ENCODE peak calls at places on chromosomes 6 and 20, in eight cellular contexts. X is DND-41, A is AG09309, Q is pancreas, C is body of pancreas, O is foreskin fibroblast, D is epithelial cell of esophagus, G is lung. V is an unnamed sample.

GRCh38 chr20:58892126-58892931 is 39.8 kb downstream of the GNAS start:
- DNase-seq in X (peak), A (no peak), Q (peak), C (peak), O (peak), D (peak), G (peak), V (no peak)

GRCh38 chr20:25273541-25274358 is 25.9 kb downstream of the PYGB start:
- DNase-seq in X (no peak), A (no peak), Q (peak), C (no peak), O (no peak), D (no peak), G (no peak), V (no peak)

GRCh38 chr6:136749359-136749758 is 42.9 kb downstream of the MAP3K5 start:
- DNase-seq in X (no peak), A (no peak), Q (no peak), C (no peak), O (no peak), D (no peak), G (no peak), V (no peak)

GRCh38 chr6:167954151-167954550 is 43.3 kb upstream of the KIF25 start:
- DNase-seq in X (no peak), A (no peak), Q (no peak), C (no peak), O (no peak), D (no peak), G (no peak), V (no peak)

GRCh38 chr20:49685809-49686208 is 27.9 kb downstream of the B4GALT5 start:
- DNase-seq in X (no peak), A (peak), Q (no peak), C (no peak), O (peak), D (peak), G (no peak), V (no peak)

GRCh38 chr6:12815884-12816600 is 99.5 kb downstream of the PHACTR1 start:
- DNase-seq in X (no peak), A (no peak), Q (no peak), C (no peak), O (no peak), D (no peak), G (no peak), V (no peak)

GRCh38 chr6:146856296-146856695 is 257.5 kb downstream of the ADGB start:
- DNase-seq in X (no peak), A (no peak), Q (no peak), C (no peak), O (no peak), D (no peak), G (no peak), V (no peak)

GRCh38 chr20:235891-236290 is 8.8 kb downstream of the DEFB129 start:
- DNase-seq in X (no peak), A (no peak), Q (no peak), C (no peak), O (peak), D (peak), G (no peak), V (no peak)

GRCh38 chr20:818001-818664 is 15.4 kb upstream of the FAM110A start:
- DNase-seq in X (no peak), A (no peak), Q (no peak), C (no peak), O (no peak), D (peak), G (no peak), V (no peak)

GRCh38 chr20:21719592-21720214 is 14.2 kb downstream of the PAX1 start:
- DNase-seq in X (peak), A (peak), Q (peak), C (peak), O (peak), D (peak), G (peak), V (peak)

GRCh38 chr6:166572370-166573261 is 13.9 kb downstream of the RAMACL start:
- DNase-seq in X (no peak), A (no peak), Q (no peak), C (no peak), O (peak), D (peak), G (peak), V (no peak)

GRCh38 chr6:34934516-34934915 is 45.5 kb downstream of the ANKS1A start:
- DNase-seq in X (no peak), A (no peak), Q (peak), C (peak), O (peak), D (peak), G (peak), V (no peak)

DNA sequence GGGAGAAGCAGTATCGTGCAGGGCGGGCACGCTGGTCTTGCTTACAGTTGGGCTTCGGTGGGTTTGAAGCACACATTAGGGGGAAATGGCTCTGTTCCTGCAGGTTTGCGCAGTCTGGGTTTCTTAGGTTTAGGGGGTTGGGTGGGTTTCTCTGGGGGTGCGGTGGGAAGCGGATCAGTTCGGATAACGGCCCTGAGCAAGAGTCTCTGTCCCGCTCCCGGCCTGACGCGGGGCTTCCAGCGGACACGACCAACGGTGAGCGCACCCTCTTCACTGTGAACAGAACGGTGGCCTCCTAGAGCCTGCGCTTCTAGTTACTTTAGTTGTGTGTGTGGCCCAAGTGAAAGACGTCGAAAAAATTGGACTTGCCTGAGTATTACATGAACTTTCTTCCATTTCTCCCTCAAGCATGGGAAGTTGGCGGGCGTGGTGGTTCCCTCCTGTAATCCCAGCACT is 635 bp upstream of the ELOVL2 start:
- DNase-seq in X (no peak), A (no peak), Q (no peak), C (no peak), O (no peak), D (no peak), G (no peak), V (no peak)
- TF ChIP-seq CTCF in X (no peak), A (no peak), Q (no peak), C (no peak), O (no peak), D (no peak), G (no peak), V (no peak)

GRCh38 chr20:20019123-20019522 is 2.0 kb downstream of the NAA20 start:
- DNase-seq in X (no peak), A (no peak), Q (no peak), C (no peak), O (no peak), D (peak), G (no peak), V (no peak)
- H3K4me3 ChIP-seq in X (peak), A (no peak), Q (no peak), C (no peak), O (no peak), D (no peak), G (no peak), V (no peak)

GRCh38 chr6:169008641-169009040 is 245.0 kb downstream of the THBS2 start:
- DNase-seq in X (no peak), A (no peak), Q (no peak), C (no peak), O (no peak), D (no peak), G (no peak), V (no peak)
- TF ChIP-seq CTCF in X (no peak), A (no peak), Q (no peak), C (no peak), O (no peak), D (no peak), G (no peak), V (peak)

DNA sequence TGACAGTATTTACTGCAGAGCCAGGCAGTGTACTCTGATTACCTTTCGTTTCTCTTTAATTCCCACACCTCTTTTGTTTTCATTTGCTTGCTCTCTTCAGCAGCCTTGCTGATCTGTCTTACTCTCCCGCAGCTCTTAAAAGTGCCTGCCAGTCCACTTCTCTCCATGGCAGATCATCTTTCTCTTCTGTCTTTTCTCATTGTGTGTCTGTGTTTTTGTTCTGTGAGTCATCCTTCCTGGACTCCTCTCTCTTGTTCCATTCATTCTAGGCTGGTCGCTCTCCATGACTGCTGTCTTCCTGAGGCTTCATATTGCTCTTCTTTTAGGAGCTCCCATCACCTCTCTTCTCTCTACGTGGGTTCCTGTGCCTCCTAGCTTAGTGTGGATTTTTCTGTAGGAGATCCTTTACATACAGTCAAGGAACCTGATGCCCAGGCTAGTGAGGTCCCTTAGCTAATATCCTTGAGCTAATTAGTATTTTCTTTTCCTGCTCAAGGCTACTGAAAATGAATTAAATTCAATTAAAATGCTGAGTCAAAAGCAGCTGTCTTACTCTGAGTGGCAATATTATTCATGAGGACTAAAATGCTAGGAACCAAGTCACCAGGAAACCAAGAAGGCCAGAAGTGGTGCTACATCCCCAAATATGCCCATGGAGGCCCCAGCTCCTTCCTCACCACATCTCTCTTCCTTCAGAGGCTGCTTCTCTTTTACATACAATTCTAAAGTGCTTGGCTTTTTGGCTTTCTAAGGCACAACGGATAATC is 86.1 kb downstream of the SLX4IP start:
- DNase-seq in X (no peak), A (no peak), Q (no peak), C (no peak), O (peak), D (peak), G (no peak), V (peak)
- H3K4me3 ChIP-seq in X (no peak), A (no peak), Q (no peak), C (no peak), O (no peak), D (no peak), G (no peak), V (no peak)

GRCh38 chr6:120279706-120280105 is 930.1 kb upstream of the MAN1A1 start:
- DNase-seq in X (no peak), A (no peak), Q (no peak), C (no peak), O (no peak), D (no peak), G (no peak), V (no peak)

GRCh38 chr6:120272038-120272437 is 922.5 kb upstream of the MAN1A1 start:
- DNase-seq in X (no peak), A (no peak), Q (no peak), C (no peak), O (no peak), D (no peak), G (no peak), V (no peak)

DNA sequence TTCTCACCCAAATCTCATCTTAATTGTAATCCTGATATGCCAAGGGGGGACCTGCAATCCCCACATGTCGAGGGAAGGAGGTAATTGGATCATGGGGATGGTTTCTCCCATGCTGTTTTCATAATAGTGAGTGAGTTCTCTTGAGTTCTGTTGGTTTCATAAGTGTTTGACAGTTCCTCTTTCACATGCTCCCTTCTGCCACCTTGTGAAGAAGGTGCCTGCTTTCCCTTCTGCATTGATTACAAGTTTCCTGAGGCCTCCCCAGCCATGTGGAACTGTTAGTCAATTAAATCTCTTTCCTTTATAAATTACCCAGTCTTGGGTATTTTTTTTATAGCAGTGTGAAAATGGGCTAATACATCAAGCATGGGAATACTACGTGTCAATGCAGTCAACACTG is 925.0 kb upstream of the MAN1A1 start:
- DNase-seq in X (no peak), A (no peak), Q (no peak), C (no peak), O (no peak), D (no peak), G (no peak), V (no peak)
- TF ChIP-seq CTCF in X (no peak), A (no peak), Q (no peak), C (no peak), O (no peak), D (no peak), G (no peak), V (no peak)

V was measured in epithelial cell of proximal tubule.